ENCODE peak calls at places on chromosomes 2 and 18, in nine cellular contexts. I is vagina, S is spleen, J is K562, B is sigmoid colon, Y is suprapubic skin, W is HCT116, C is HepG2, A is H1. V is an unnamed sample.

GRCh38 chr2:26585100-26585499 is 56.1 kb downstream of the CIB4 start:
- DNase-seq in A (no peak), S (peak), C (no peak), J (no peak), I (no peak), Y (peak), W (no peak), B (peak), V (no peak)

GRCh38 chr2:238107525-238108422 is 7.6 kb downstream of the ESPNL start:
- DNase-seq in B (peak), S (peak), C (peak), W (no peak), I (no peak), Y (peak), J (peak), A (peak), V (peak)

GRCh38 chr2:134189009-134189717 is 64.7 kb upstream of the MGAT5 start:
- DNase-seq in C (no peak), A (no peak), J (no peak), Y (no peak), B (no peak), S (no peak), W (peak), I (no peak), V (no peak)

GRCh38 chr18:36942264-36942663 is 113.3 kb downstream of the KIAA1328 start:
- DNase-seq in B (no peak), J (peak), I (no peak), W (peak), A (no peak), C (peak), S (no peak), Y (no peak), V (peak)

GRCh38 chr2:154912215-154912614 is 213.7 kb downstream of the KCNJ3 start:
- DNase-seq in A (no peak), J (no peak), I (no peak), C (no peak), S (no peak), B (no peak), W (no peak), Y (no peak), V (no peak)

GRCh38 chr2:216951166-216951565 is 91.3 kb upstream of the TNP1 start:
- DNase-seq in I (no peak), S (no peak), A (no peak), B (no peak), C (no peak), J (no peak), W (no peak), Y (no peak), V (no peak)

GRCh38 chr18:51171208-51171607 is 26.3 kb downstream of the MEX3C start:
- DNase-seq in S (no peak), Y (no peak), A (no peak), B (no peak), C (no peak), J (no peak), W (no peak), I (no peak), V (no peak)

GRCh38 chr2:112691761-112692370 is 29.0 kb upstream of the NT5DC4 start:
- DNase-seq in I (peak), W (no peak), Y (peak), J (no peak), B (peak), C (no peak), S (no peak), A (no peak), V (no peak)

GRCh38 chr18:7789853-7790552 is 222.9 kb downstream of the PTPRM start:
- DNase-seq in S (no peak), Y (no peak), B (no peak), J (peak), A (no peak), W (peak), C (peak), I (no peak), V (no peak)

GRCh38 chr2:68931799-68932198 is 20.9 kb downstream of the GKN2 start:
- DNase-seq in W (no peak), A (no peak), Y (no peak), C (no peak), J (no peak), S (no peak), I (no peak), B (no peak), V (no peak)

GRCh38 chr2:200305797-200306718 is at the start of gene SPATS2L:
- DNase-seq in J (peak), I (peak), W (peak), C (peak), B (peak), Y (peak), A (peak), S (peak), V (peak)

DNA sequence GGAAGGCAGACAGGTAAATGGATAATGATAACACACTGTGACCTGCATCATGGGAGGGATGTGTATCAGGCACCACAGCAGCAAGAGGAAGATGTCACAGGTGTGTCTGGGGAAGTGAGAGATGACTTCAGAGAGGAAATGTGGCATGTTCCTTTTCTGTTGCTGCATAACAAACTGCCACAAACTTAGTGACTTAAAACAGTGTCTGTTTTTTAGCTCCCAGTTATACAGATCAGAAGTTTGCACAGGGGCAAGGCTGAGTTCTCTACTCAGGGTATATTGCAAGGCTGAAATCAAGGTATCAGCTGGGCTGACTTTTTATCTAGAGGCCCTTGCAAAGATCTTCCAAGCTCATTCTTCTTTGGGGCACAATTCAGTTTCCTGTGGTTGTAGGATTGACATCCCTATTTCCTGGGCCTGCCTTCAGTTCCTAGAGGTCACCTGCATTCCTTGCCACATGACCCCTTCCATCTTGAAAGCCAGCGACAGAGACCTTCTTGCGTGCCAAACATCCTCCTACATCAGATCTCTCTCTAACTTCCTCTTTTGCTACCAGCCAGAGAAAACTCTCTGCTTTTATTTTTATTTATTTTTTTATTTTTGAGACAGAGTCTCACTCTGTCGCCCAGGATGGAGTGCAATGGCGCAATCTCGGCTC is 2.1 kb upstream of the MAP3K2 start:
- DNase-seq in W (no peak), Y (no peak), B (no peak), C (no peak), A (no peak), J (no peak), I (no peak), S (no peak), V (no peak)
- TF ChIP-seq POLR2AphosphoS5 in W (no peak), Y (no peak), B (no peak), C (no peak), A (no peak), J (no peak), I (no peak), S (no peak), V (no peak)

DNA sequence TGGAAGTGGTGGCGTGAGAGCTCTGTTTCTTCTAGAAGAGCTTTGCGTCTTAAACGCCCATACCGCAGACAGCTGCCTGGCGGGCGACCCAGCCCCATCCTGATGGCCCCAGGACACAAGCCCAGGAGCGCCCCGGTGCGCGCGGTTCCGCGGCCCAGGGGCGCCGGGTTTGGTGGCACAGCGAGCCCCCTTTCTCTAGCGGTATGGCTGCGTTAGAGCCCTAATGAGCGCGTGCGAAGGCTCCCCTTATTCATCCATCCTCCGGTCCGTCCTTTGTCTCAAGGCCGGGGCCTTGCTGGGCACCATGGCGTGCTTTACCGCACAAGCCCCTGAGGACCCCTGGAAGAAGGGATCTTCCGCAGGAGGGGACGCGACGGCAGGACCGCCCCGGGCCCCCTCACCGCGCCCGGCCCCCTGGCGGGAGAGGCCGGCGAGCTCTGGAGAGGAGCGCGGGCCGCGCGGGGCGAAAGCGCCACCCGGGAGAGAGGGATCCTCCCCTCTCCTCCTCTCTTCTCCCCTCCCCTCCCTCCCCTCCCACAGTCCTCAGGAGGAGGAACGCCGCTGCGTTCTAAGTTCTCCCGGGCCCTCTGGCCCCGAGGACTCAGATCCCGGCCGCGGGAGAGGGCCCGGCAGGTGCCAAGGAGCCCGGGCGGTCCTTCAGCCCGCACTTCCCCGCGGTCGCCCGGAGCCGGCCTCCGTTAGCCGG is 626 bp upstream of the SLC1A4 start:
- DNase-seq in W (peak), J (peak), Y (peak), B (peak), A (peak), S (peak), I (no peak), C (peak), V (peak)
- TF ChIP-seq POLR2A in W (no peak), J (peak), Y (no peak), B (peak), A (no peak), S (peak), I (no peak), C (peak), V (peak)

GRCh38 chr18:3053081-3053480 is 40.1 kb upstream of the LPIN2 start:
- DNase-seq in Y (no peak), B (no peak), W (no peak), A (no peak), C (no peak), J (no peak), I (no peak), S (no peak), V (no peak)

GRCh38 chr18:3054785-3055184 is 41.8 kb upstream of the LPIN2 start:
- DNase-seq in Y (no peak), W (no peak), B (no peak), I (no peak), J (no peak), A (no peak), S (no peak), C (no peak), V (no peak)

GRCh38 chr18:3052411-3052758 is 39.4 kb upstream of the LPIN2 start:
- DNase-seq in W (no peak), Y (no peak), J (no peak), I (no peak), A (no peak), B (no peak), S (no peak), C (no peak), V (no peak)

GRCh38 chr18:3054214-3054613 is 41.3 kb upstream of the LPIN2 start:
- DNase-seq in Y (no peak), C (no peak), B (no peak), I (no peak), J (no peak), S (no peak), W (no peak), A (no peak), V (no peak)

DNA sequence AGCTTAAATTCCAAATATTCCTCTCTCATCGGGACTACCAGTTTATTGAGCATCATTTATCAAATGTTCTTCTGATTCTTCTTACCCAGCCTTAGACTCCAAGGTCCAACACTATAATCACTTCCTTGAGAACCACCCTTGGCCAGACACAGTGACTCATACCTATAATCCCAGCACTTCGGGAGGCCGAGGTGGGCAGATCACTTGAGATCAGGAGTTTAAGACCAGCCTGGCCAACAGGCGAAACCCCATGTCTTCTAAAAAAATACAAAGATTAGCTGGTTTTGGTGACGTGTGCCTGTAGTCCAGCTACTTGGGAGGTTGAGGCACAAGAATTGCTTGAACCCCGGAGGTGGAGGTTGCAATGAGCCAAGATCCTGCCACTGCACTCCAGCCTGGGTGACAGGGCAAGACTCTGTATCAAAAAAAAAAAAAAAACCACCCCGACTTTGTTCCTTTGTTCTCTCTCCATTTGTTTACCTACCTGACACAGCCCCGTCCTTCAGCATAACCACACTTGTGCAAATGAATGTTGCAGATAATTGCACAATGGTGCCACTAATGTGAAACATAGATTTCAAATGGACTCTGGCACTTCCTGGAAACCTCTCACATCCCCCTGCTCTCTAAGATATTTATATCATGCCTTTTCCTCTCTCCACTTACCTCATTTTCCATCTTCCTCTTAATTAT is 38.9 kb upstream of the LPIN2 start:
- DNase-seq in C (peak), S (no peak), W (no peak), B (no peak), J (no peak), Y (no peak), I (no peak), A (no peak), V (no peak)
- TF ChIP-seq POLR2AphosphoS5 in C (no peak), S (no peak), W (no peak), B (no peak), J (no peak), Y (no peak), I (no peak), A (no peak), V (no peak)

GRCh38 chr2:62504657-62505056 is 1.3 kb downstream of the TMEM17 start:
- DNase-seq in B (no peak), A (no peak), W (no peak), S (no peak), I (no peak), J (peak), Y (no peak), C (no peak), V (no peak)

GRCh38 chr2:62506421-62506750 is 391 bp upstream of the TMEM17 start:
- DNase-seq in C (no peak), W (no peak), I (no peak), A (no peak), B (no peak), J (no peak), S (no peak), Y (no peak), V (no peak)

GRCh38 chr2:62501794-62502500 is 4.0 kb downstream of the TMEM17 start:
- DNase-seq in W (no peak), J (peak), C (no peak), I (no peak), S (no peak), Y (no peak), B (no peak), A (no peak), V (no peak)

GRCh38 chr2:62505109-62505508 is 886 bp downstream of the TMEM17 start:
- DNase-seq in J (peak), C (no peak), Y (no peak), A (no peak), S (no peak), W (no peak), I (no peak), B (no peak), V (no peak)

GRCh38 chr2:62505649-62506420 is at the start of gene TMEM17:
- DNase-seq in J (peak), Y (peak), S (peak), C (no peak), A (peak), W (peak), I (peak), B (peak), V (peak)
- TF ChIP-seq POLR2A in J (peak), Y (no peak), S (no peak), C (no peak), A (peak), W (peak), I (no peak), B (no peak), V (peak)

DNA sequence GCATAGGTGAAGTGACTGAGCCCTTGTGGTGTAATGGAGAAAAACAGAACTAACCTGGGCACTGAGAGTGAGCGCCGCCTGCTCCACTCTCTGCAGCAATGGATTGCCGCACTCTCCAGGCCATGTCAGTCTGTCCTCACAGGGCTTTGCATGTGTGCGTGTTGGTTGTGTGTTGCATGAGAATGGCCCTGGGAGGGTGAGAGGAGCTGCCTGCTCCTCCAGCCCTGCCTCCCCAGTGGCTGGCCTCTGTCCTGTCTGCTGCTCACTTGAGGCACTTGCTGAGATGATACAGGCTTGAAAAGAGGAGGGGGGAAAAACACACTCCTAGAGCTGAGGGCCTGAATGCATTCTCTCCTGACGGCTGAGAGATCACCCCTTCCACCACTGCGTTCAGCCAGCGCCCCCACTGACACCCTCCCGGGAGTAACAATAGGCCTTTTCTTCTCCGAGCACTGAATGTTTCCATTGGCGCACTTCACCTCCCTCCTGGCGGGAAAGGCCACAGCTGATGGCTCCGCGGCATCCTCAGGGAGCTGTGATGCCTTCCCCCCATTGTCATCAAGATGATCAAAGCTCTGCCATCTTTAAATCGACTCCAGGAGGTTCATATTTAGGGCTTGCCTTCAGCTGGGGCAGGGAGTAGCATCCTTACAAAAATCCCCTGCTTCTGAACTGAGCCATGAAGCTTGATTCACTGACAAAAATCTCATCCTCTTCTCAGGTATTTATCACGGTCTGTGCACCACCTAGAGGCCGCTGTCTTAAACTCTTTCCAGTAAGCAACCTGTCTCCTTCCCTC is 49.9 kb upstream of the DAPL1 start:
- DNase-seq in I (no peak), Y (no peak), J (peak), A (peak), W (peak), B (no peak), C (peak), S (no peak), V (no peak)
- TF ChIP-seq POLR2AphosphoS5 in I (no peak), Y (no peak), J (no peak), A (no peak), W (no peak), B (no peak), C (no peak), S (no peak), V (no peak)